ENCODE peak calls at places on chromosomes 4 and X, in seven cellular contexts. Y, F, M, P, G, L and U are unnamed samples.

GRCh38 chr4:118981839-118982381 is 93.3 kb downstream of the SYNPO2 start:
- DNase-seq in Y (peak), F (peak), M (peak), P (peak), G (peak), L (peak), U (no peak)

GRCh38 chrX:15299945-15300851 is 15.2 kb downstream of the ASB11 start:
- DNase-seq in Y (peak), F (no peak), M (no peak), P (peak), G (no peak), L (peak), U (no peak)

GRCh38 chr4:174592985-174593335 is 70.7 kb upstream of the HPGD start:
- DNase-seq in Y (no peak), F (no peak), M (no peak), P (no peak), G (no peak), L (peak), U (no peak)

GRCh38 chr4:44771789-44772188 is 45.4 kb upstream of the GNPDA2 start:
- DNase-seq in Y (no peak), F (no peak), M (no peak), P (no peak), G (no peak), L (no peak), U (no peak)

GRCh38 chr4:139177049-139177887 is at the start of gene ELF2:
- DNase-seq in Y (peak), F (peak), M (peak), P (peak), G (no peak), L (peak), U (no peak)

GRCh38 chr4:128633067-128633466 is 176.4 kb upstream of the JADE1 start:
- DNase-seq in Y (no peak), F (no peak), M (no peak), P (no peak), G (no peak), L (no peak), U (no peak)

GRCh38 chr4:10983274-10983673 is 298.7 kb upstream of the CLNK start:
- DNase-seq in Y (peak), F (no peak), M (no peak), P (no peak), G (no peak), L (no peak), U (no peak)

GRCh38 chr4:92305148-92305877 is 1.5 kb downstream of the GRID2 start:
- DNase-seq in Y (no peak), F (peak), M (no peak), P (peak), G (peak), L (peak), U (peak)

GRCh38 chrX:130216312-130216711 is 44.5 kb downstream of the RAB33A start:
- DNase-seq in Y (no peak), F (no peak), M (no peak), P (no peak), G (no peak), L (peak), U (no peak)

GRCh38 chr4:182555997-182556418 is 312.8 kb downstream of the TENM3 start:
- DNase-seq in Y (no peak), F (no peak), M (no peak), P (no peak), G (peak), L (peak), U (peak)

GRCh38 chr4:118410143-118410542 is 57.3 kb upstream of the PRSS12 start:
- DNase-seq in Y (no peak), F (no peak), M (no peak), P (no peak), G (no peak), L (peak), U (no peak)

GRCh38 chrX:1222511-1223252 is 10.2 kb upstream of the CRLF2 start:
- DNase-seq in Y (no peak), F (no peak), M (no peak), P (no peak), G (no peak), L (no peak), U (no peak)

GRCh38 chr4:3669553-3669949 is 96.6 kb upstream of the ADRA2C start:
- DNase-seq in Y (no peak), F (no peak), M (no peak), P (no peak), G (no peak), L (no peak), U (no peak)

GRCh38 chr4:4735870-4736269 is 123.6 kb upstream of the MSX1 start:
- DNase-seq in Y (no peak), F (no peak), M (no peak), P (no peak), G (no peak), L (peak), U (no peak)

GRCh38 chrX:120486786-120487185 is 17.7 kb upstream of the LAMP2 start:
- DNase-seq in Y (no peak), F (no peak), M (no peak), P (no peak), G (no peak), L (no peak), U (no peak)

GRCh38 chr4:47531954-47532321 is 46.9 kb downstream of the ATP10D start:
- DNase-seq in Y (no peak), F (no peak), M (no peak), P (no peak), G (no peak), L (no peak), U (no peak)

GRCh38 chrX:1421433-1422134 is 29.7 kb upstream of the SLC25A6 start:
- DNase-seq in Y (no peak), F (no peak), M (no peak), P (no peak), G (no peak), L (no peak), U (no peak)

GRCh38 chr4:39324446-39324845 is 41.7 kb downstream of the RFC1 start:
- DNase-seq in Y (no peak), F (no peak), M (no peak), P (no peak), G (no peak), L (no peak), U (no peak)

GRCh38 chrX:46398874-46399273 is 146.3 kb downstream of the ZNF674 start:
- DNase-seq in Y (no peak), F (no peak), M (no peak), P (no peak), G (no peak), L (no peak), U (no peak)